ENCODE peak calls at places on chromosomes 11 and 22, in six cellular contexts. One of them, this sample, is unnamed.

GRCh38 chr11:63020671-63021255 is 5.1 kb upstream of the SLC22A8 start:
- DNase-seq in body of pancreas: no peak
- DNase-seq in left lung: no peak
- DNase-seq in sigmoid colon: no peak
- DNase-seq in right lobe of liver: no peak
- DNase-seq in AG09309: no peak
- DNase-seq in this sample: no peak

GRCh38 chr11:45816614-45817013 is 11.7 kb downstream of the SLC35C1 start:
- DNase-seq in body of pancreas: no peak
- DNase-seq in left lung: no peak
- DNase-seq in sigmoid colon: peak
- DNase-seq in right lobe of liver: no peak
- DNase-seq in AG09309: no peak
- DNase-seq in this sample: no peak

GRCh38 chr11:59918987-59919589 is 19.1 kb upstream of the OOSP1 start:
- DNase-seq in body of pancreas: peak
- DNase-seq in left lung: no peak
- DNase-seq in sigmoid colon: no peak
- DNase-seq in right lobe of liver: no peak
- DNase-seq in AG09309: no peak
- DNase-seq in this sample: peak

GRCh38 chr11:46106530-46107407 is 14.5 kb downstream of the PHF21A start:
- DNase-seq in body of pancreas: no peak
- DNase-seq in left lung: no peak
- DNase-seq in sigmoid colon: no peak
- DNase-seq in right lobe of liver: no peak
- DNase-seq in AG09309: no peak
- DNase-seq in this sample: peak

GRCh38 chr11:127275771-127276170 is 275.2 kb upstream of the KIRREL3 start:
- DNase-seq in body of pancreas: no peak
- DNase-seq in left lung: no peak
- DNase-seq in sigmoid colon: no peak
- DNase-seq in right lobe of liver: no peak
- DNase-seq in AG09309: no peak
- DNase-seq in this sample: no peak

GRCh38 chr11:64025205-64025604 is 10.5 kb upstream of the FLRT1 start:
- DNase-seq in body of pancreas: no peak
- DNase-seq in left lung: no peak
- DNase-seq in sigmoid colon: no peak
- DNase-seq in right lobe of liver: no peak
- DNase-seq in AG09309: no peak
- DNase-seq in this sample: no peak

GRCh38 chr11:119730789-119731386 is 1.9 kb upstream of the NECTIN1 start:
- DNase-seq in body of pancreas: no peak
- DNase-seq in left lung: no peak
- DNase-seq in sigmoid colon: no peak
- DNase-seq in right lobe of liver: no peak
- DNase-seq in AG09309: no peak
- DNase-seq in this sample: no peak

GRCh38 chr11:10307022-10307410 is 2.1 kb downstream of the ADM start:
- DNase-seq in body of pancreas: no peak
- DNase-seq in left lung: no peak
- DNase-seq in sigmoid colon: no peak
- DNase-seq in right lobe of liver: no peak
- DNase-seq in AG09309: no peak
- DNase-seq in this sample: peak

GRCh38 chr11:86761978-86762377 is 38.4 kb upstream of the PRSS23 start:
- DNase-seq in body of pancreas: no peak
- DNase-seq in left lung: no peak
- DNase-seq in sigmoid colon: no peak
- DNase-seq in right lobe of liver: no peak
- DNase-seq in AG09309: no peak
- DNase-seq in this sample: peak

GRCh38 chr11:43130616-43131015 is 181.2 kb upstream of the API5 start:
- DNase-seq in body of pancreas: no peak
- DNase-seq in left lung: no peak
- DNase-seq in sigmoid colon: no peak
- DNase-seq in right lobe of liver: no peak
- DNase-seq in AG09309: no peak
- DNase-seq in this sample: no peak

GRCh38 chr11:31441296-31441695 is 68.1 kb downstream of the IMMP1L start:
- DNase-seq in body of pancreas: no peak
- DNase-seq in left lung: no peak
- DNase-seq in sigmoid colon: no peak
- DNase-seq in right lobe of liver: no peak
- DNase-seq in AG09309: no peak
- DNase-seq in this sample: no peak

GRCh38 chr11:60863550-60864521 is 3.5 kb upstream of the ZP1 start:
- DNase-seq in body of pancreas: no peak
- DNase-seq in left lung: no peak
- DNase-seq in sigmoid colon: peak
- DNase-seq in right lobe of liver: no peak
- DNase-seq in AG09309: no peak
- DNase-seq in this sample: no peak

GRCh38 chr11:3947084-3947483 is 91.6 kb downstream of the STIM1 start:
- DNase-seq in body of pancreas: no peak
- DNase-seq in left lung: no peak
- DNase-seq in sigmoid colon: peak
- DNase-seq in right lobe of liver: no peak
- DNase-seq in AG09309: no peak
- DNase-seq in this sample: peak

GRCh38 chr11:110362916-110363574 is 66.6 kb upstream of the RDX start:
- DNase-seq in body of pancreas: peak
- DNase-seq in left lung: no peak
- DNase-seq in sigmoid colon: no peak
- DNase-seq in right lobe of liver: peak
- DNase-seq in AG09309: no peak
- DNase-seq in this sample: peak

GRCh38 chr22:38027487-38027886 is 29.7 kb upstream of the PICK1 start:
- DNase-seq in body of pancreas: no peak
- DNase-seq in left lung: peak
- DNase-seq in sigmoid colon: no peak
- DNase-seq in right lobe of liver: no peak
- DNase-seq in AG09309: no peak
- DNase-seq in this sample: no peak

GRCh38 chr11:114060402-114061052 is 1.0 kb downstream of the ZBTB16 start:
- DNase-seq in body of pancreas: peak
- DNase-seq in left lung: peak
- DNase-seq in sigmoid colon: peak
- DNase-seq in right lobe of liver: no peak
- DNase-seq in AG09309: no peak
- DNase-seq in this sample: no peak

DNA sequence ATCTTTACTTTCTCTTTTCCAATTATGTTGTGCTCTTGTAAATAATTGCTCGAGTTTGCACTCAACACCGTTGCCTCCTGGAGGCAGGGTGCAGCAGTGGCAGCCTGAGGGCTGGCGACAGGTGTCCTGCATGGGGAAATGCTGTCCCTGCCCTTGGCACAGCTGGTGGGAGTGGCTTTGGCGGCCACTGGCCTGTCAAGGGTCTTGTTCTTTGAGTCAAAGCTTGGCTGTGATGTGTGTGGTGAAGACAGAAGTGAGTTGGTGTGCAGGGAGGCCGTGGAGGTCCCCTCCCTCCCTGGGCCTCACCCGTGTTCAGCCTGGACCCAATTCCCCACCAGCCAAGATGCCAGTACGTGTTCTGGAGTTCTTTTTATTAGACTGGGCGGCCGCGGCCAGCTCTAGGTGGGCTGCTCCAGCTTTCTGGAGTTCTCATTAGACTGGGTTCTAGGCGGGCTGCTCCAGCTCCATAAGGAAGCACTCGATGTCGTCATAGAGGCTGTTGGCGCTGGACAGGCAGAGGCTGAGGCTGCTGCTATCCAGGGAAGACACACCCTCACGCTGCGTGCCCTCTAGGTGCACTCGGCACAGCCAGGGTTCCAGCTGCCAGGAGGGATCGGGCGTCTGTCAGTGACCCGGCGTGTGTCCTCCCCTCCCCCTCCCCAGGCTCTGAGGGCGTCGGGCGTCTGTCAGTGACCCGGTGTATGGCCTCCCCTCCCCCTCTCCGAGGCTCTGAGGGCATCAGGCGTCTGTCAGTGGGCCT is 3.4 kb downstream of the IRF7 start:
- DNase-seq in body of pancreas: no peak
- DNase-seq in left lung: peak
- DNase-seq in sigmoid colon: no peak
- DNase-seq in right lobe of liver: peak
- DNase-seq in AG09309: no peak
- DNase-seq in this sample: peak
- TF ChIP-seq CTCF in body of pancreas: no peak
- TF ChIP-seq CTCF in left lung: no peak
- TF ChIP-seq CTCF in sigmoid colon: no peak
- TF ChIP-seq CTCF in right lobe of liver: peak
- TF ChIP-seq CTCF in AG09309: peak
- TF ChIP-seq CTCF in this sample: peak

GRCh38 chr22:17370766-17371181 is 1.5 kb downstream of the CECR2 start:
- DNase-seq in body of pancreas: no peak
- DNase-seq in left lung: no peak
- DNase-seq in sigmoid colon: no peak
- DNase-seq in right lobe of liver: peak
- DNase-seq in AG09309: no peak
- DNase-seq in this sample: no peak

GRCh38 chr22:17368727-17369552 is at the start of gene CECR2:
- DNase-seq in body of pancreas: peak
- DNase-seq in left lung: peak
- DNase-seq in sigmoid colon: peak
- DNase-seq in right lobe of liver: peak
- DNase-seq in AG09309: no peak
- DNase-seq in this sample: peak

GRCh38 chr22:17369553-17370035 is 334 bp downstream of the CECR2 start:
- DNase-seq in body of pancreas: peak
- DNase-seq in left lung: peak
- DNase-seq in sigmoid colon: no peak
- DNase-seq in right lobe of liver: peak
- DNase-seq in AG09309: no peak
- DNase-seq in this sample: peak

GRCh38 chr22:17371446-17371845 is 2.2 kb downstream of the CECR2 start:
- DNase-seq in body of pancreas: no peak
- DNase-seq in left lung: no peak
- DNase-seq in sigmoid colon: no peak
- DNase-seq in right lobe of liver: no peak
- DNase-seq in AG09309: no peak
- DNase-seq in this sample: no peak

GRCh38 chr22:17370036-17370765 is 941 bp downstream of the CECR2 start:
- DNase-seq in body of pancreas: peak
- DNase-seq in left lung: peak
- DNase-seq in sigmoid colon: no peak
- DNase-seq in right lobe of liver: peak
- DNase-seq in AG09309: no peak
- DNase-seq in this sample: no peak
- H3K4me3 ChIP-seq in body of pancreas: peak
- H3K4me3 ChIP-seq in left lung: peak
- H3K4me3 ChIP-seq in sigmoid colon: peak
- H3K4me3 ChIP-seq in right lobe of liver: peak
- H3K4me3 ChIP-seq in AG09309: no peak
- H3K4me3 ChIP-seq in this sample: peak

GRCh38 chr11:12043221-12043620 is 34.8 kb upstream of the DKK3 start:
- DNase-seq in body of pancreas: no peak
- DNase-seq in left lung: no peak
- DNase-seq in sigmoid colon: no peak
- DNase-seq in right lobe of liver: no peak
- DNase-seq in AG09309: no peak
- DNase-seq in this sample: no peak

GRCh38 chr11:12043959-12044772 is 35.7 kb upstream of the DKK3 start:
- DNase-seq in body of pancreas: peak
- DNase-seq in left lung: peak
- DNase-seq in sigmoid colon: peak
- DNase-seq in right lobe of liver: peak
- DNase-seq in AG09309: peak
- DNase-seq in this sample: peak

GRCh38 chr11:12046636-12047236 is 38.3 kb upstream of the DKK3 start:
- DNase-seq in body of pancreas: no peak
- DNase-seq in left lung: no peak
- DNase-seq in sigmoid colon: no peak
- DNase-seq in right lobe of liver: no peak
- DNase-seq in AG09309: no peak
- DNase-seq in this sample: no peak

GRCh38 chr11:12045914-12046635 is 37.6 kb upstream of the DKK3 start:
- DNase-seq in body of pancreas: no peak
- DNase-seq in left lung: no peak
- DNase-seq in sigmoid colon: no peak
- DNase-seq in right lobe of liver: no peak
- DNase-seq in AG09309: no peak
- DNase-seq in this sample: no peak

GRCh38 chr11:12044799-12045198 is 36.4 kb upstream of the DKK3 start:
- DNase-seq in body of pancreas: no peak
- DNase-seq in left lung: no peak
- DNase-seq in sigmoid colon: no peak
- DNase-seq in right lobe of liver: no peak
- DNase-seq in AG09309: no peak
- DNase-seq in this sample: no peak
- TF ChIP-seq CTCF in body of pancreas: no peak
- TF ChIP-seq CTCF in left lung: no peak
- TF ChIP-seq CTCF in sigmoid colon: no peak
- TF ChIP-seq CTCF in right lobe of liver: no peak
- TF ChIP-seq CTCF in AG09309: no peak
- TF ChIP-seq CTCF in this sample: no peak

DNA sequence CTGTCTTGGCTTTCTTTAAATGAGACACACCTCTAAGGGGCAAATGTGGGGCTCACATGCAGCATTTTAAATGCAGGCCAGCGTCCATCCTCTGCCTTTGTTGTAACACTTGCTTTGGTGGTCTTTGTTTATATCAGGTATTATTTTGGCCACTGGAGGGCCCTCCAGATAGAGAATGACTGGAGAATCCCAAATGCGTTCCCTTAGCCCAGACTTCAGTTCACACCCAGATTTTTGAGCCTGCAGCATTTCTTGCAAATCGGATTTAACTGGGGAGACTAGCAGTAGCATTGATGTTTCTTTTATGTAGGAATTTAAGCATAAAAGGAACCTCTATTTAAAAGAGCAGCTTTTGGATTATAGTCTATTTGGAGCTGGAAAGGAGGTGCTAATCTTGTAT is 200.2 kb upstream of the SORL1-AS1 start:
- DNase-seq in body of pancreas: no peak
- DNase-seq in left lung: no peak
- DNase-seq in sigmoid colon: no peak
- DNase-seq in right lobe of liver: no peak
- DNase-seq in AG09309: no peak
- DNase-seq in this sample: peak
- H3K4me3 ChIP-seq in body of pancreas: no peak
- H3K4me3 ChIP-seq in left lung: no peak
- H3K4me3 ChIP-seq in sigmoid colon: no peak
- H3K4me3 ChIP-seq in right lobe of liver: no peak
- H3K4me3 ChIP-seq in AG09309: no peak
- H3K4me3 ChIP-seq in this sample: no peak

DNA sequence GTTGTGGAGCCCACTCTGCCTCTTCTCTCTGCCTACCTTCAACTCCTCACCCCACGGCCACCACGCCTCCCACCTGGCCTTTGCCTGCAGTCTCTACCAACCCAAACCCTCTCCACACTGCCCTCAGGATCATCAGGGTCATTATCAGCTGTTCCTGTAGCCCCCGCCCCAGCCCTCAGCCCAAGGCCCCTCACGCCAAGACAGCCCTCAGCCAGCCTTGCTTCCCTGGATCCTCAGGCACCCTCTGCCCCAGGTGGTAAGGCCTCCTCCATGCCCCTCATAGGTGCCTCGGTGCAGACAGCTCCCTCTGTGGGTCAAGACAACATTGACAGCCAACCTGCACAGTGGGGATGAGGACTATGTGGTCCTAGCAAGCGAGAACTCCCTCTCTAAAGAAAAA is 1.7 kb downstream of the SBF1 start:
- DNase-seq in body of pancreas: no peak
- DNase-seq in left lung: no peak
- DNase-seq in sigmoid colon: no peak
- DNase-seq in right lobe of liver: no peak
- DNase-seq in AG09309: no peak
- DNase-seq in this sample: no peak
- TF ChIP-seq CTCF in body of pancreas: no peak
- TF ChIP-seq CTCF in left lung: no peak
- TF ChIP-seq CTCF in sigmoid colon: no peak
- TF ChIP-seq CTCF in right lobe of liver: no peak
- TF ChIP-seq CTCF in AG09309: peak
- TF ChIP-seq CTCF in this sample: peak

This sample was measured in fibroblast of pulmonary artery.